ENCODE peak calls at places on chromosomes 12 and 14, in six cellular contexts. W is A549, R is K562, O is GM12878, N is HepG2, C is endothelial cell of umbilical vein. Q is an unnamed sample.

GRCh38 chr12:32032205-32032810 is 73.1 kb downstream of the RESF1 start:
- DNase-seq in W (no peak), R (no peak), O (no peak), N (no peak), C (peak), Q (no peak)

GRCh38 chr12:59886131-59886751 is 290.4 kb downstream of the SLC16A7 start:
- DNase-seq in W (no peak), R (no peak), O (no peak), N (no peak), C (no peak), Q (no peak)

GRCh38 chr12:12017135-12017581 is 53.6 kb upstream of the BCL2L14 start:
- DNase-seq in W (no peak), R (no peak), O (no peak), N (no peak), C (no peak), Q (peak)

GRCh38 chr12:96194901-96195844 is 998 bp downstream of the ELK3 start:
- DNase-seq in W (peak), R (peak), O (peak), N (no peak), C (peak), Q (peak)

GRCh38 chr12:126668961-126669360 is 1598.0 kb upstream of the TMEM132C start:
- DNase-seq in W (no peak), R (no peak), O (no peak), N (no peak), C (no peak), Q (no peak)

GRCh38 chr12:12724421-12725085 is 7.4 kb downstream of the CDKN1B start:
- DNase-seq in W (no peak), R (no peak), O (no peak), N (no peak), C (no peak), Q (no peak)

GRCh38 chr12:25276199-25276937 is 25.6 kb upstream of the KRAS start:
- DNase-seq in W (peak), R (peak), O (no peak), N (peak), C (peak), Q (peak)

GRCh38 chr14:71322660-71323250 is 415.5 kb downstream of the PCNX1 start:
- DNase-seq in W (peak), R (peak), O (peak), N (no peak), C (peak), Q (peak)

GRCh38 chr12:22234561-22234960 is 99.9 kb downstream of the ST8SIA1 start:
- DNase-seq in W (no peak), R (no peak), O (no peak), N (no peak), C (no peak), Q (no peak)

GRCh38 chr14:21071225-21072041 is 1.3 kb downstream of the ARHGEF40 start:
- DNase-seq in W (peak), R (peak), O (peak), N (peak), C (peak), Q (peak)

GRCh38 chr14:78598046-78598652 is 428.0 kb downstream of the NRXN3 start:
- DNase-seq in W (peak), R (peak), O (no peak), N (peak), C (peak), Q (peak)

GRCh38 chr12:114975283-114975973 is 291.5 kb upstream of the TBX3 start:
- DNase-seq in W (no peak), R (no peak), O (no peak), N (no peak), C (no peak), Q (no peak)

GRCh38 chr12:132302466-132303358 is 26.7 kb downstream of the GALNT9 start:
- DNase-seq in W (no peak), R (no peak), O (no peak), N (no peak), C (no peak), Q (no peak)

GRCh38 chr12:25328082-25328712 is 77.5 kb upstream of the KRAS start:
- DNase-seq in W (peak), R (no peak), O (no peak), N (peak), C (no peak), Q (peak)

GRCh38 chr14:104316723-104317499 is 178.5 kb downstream of the KIF26A start:
- DNase-seq in W (no peak), R (no peak), O (no peak), N (no peak), C (no peak), Q (no peak)

DNA sequence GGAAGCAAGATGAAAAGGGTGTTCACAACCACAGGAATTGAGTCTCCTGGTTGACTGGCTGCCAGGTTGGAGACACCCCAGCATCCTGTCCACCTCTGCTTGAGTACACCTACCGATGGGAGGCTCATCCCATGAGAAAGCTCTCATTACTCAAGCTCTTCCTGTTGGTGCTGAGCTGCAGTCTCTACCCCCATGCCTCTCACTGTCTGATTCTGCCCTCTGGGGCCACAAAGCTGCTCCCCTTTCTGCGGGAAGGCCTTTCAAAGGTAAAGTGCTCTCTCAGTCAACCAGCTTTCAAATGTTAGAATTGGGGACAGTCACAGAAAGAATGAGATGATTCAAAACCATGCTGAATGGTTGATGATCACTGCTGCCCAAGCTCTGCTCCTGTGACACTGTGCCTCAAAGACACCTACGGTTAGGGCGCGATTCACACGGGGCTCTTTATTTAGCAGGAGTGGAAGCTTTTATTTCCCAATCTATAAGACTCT is 86.2 kb downstream of the IRF2BPL start:
- DNase-seq in W (no peak), R (no peak), O (peak), N (no peak), C (no peak), Q (no peak)
- TF ChIP-seq MAX in W (no peak), R (no peak), O (no peak), N (no peak), C (no peak), Q (no peak)

DNA sequence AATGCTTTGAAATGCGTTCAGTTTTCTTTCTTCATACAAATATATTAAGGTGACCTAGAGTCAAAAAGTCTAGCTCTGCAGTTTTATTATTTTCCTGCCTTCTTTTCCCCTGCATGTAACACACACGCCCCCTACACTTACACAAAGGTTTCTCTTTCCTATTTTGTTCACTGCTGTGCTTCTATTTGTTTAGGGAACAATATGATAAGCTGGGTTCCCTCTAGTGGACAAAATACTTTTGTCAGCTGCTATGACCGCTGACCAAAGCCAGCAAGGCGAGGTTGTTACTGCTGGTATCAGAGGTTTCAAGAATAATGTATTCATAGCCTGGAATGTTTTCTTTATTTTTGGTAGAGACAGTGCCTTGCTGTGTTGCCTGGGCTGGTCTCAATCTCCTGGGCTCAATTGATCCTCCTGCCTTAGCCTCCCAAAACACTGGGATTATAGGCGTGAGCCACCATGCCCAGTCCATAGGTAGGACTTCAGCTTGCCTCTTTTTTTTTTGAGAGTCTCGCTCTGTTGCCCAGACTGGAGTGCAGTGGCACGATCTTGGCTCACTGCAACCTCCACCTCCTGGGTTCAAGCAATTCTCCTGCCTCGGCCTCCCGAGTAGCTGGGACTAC is 33.4 kb downstream of the FNTB start:
- DNase-seq in W (peak), R (peak), O (no peak), N (peak), C (peak), Q (peak)
- TF ChIP-seq MYC in W (no peak), R (no peak), O (no peak), N (no peak), C (no peak), Q (no peak)

GRCh38 chr14:105528197-105528858 is 1.9 kb downstream of the TMEM121 start:
- DNase-seq in W (peak), R (peak), O (no peak), N (peak), C (peak), Q (peak)

GRCh38 chr14:105526781-105527380 is 498 bp downstream of the TMEM121 start:
- DNase-seq in W (no peak), R (no peak), O (no peak), N (no peak), C (no peak), Q (no peak)

GRCh38 chr14:105525326-105525725 is 1.1 kb upstream of the TMEM121 start:
- DNase-seq in W (no peak), R (no peak), O (no peak), N (no peak), C (no peak), Q (no peak)

GRCh38 chr14:105527381-105528196 is 1.2 kb downstream of the TMEM121 start:
- DNase-seq in W (no peak), R (no peak), O (no peak), N (no peak), C (no peak), Q (no peak)

DNA sequence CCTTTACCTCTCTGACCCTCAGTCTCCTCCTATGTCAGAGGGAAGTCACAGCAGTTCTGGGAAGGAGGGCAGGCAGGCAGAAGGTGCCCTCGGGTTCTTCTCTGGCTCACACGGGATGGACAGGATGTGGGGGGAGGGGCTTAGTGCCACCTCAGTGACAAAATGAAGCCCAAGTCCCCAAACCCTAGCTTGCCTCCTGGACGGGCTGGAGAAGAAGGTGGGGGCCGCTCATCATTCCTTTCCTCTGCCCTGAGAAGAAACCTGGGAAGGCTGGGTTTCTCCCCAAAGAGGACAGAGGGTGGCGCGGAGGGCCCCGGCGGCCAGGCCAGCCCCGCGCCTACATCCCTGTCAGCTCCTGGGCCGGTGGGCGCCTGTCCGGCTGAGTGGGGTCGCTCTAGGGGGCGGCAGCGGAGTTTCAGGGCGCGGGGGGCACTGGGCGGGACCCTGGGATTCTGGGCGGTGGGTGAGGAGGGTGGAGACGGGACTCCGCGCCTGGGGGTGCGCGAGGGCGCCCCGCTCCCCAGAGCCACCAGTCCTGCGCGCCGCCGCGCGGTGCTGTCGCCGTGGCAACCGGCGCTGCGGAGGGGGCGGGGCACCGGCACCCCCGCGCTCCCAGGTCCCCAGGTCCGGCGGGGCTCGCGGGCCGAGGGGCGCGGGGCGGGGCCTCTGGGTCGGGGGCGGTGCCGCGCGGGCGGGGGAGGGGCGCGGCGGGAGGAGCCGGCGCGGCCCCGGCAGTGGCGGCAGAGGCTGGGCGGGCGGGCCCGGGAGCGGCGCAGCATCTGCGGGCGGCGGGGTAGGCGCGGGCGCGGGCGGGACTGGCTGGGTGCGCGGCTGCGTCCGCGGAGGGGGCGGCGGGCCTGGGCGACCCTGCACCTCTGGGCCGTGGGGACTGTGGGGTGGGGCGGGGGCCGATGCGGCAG is at the start of gene TMEM121:
- DNase-seq in W (peak), R (peak), O (no peak), N (no peak), C (no peak), Q (no peak)
- TF ChIP-seq CTCF in W (no peak), R (no peak), O (no peak), N (peak), C (no peak), Q (no peak)

GRCh38 chr12:51087818-51088217 is 4.4 kb upstream of the CSRNP2 start:
- DNase-seq in W (no peak), R (no peak), O (peak), N (no peak), C (no peak), Q (no peak)
- TF ChIP-seq MAX in W (no peak), R (no peak), O (no peak), N (no peak), C (no peak), Q (no peak)

GRCh38 chr14:100820945-100821344 is 5.0 kb upstream of the MEG3 start:
- DNase-seq in W (no peak), R (no peak), O (no peak), N (peak), C (no peak), Q (no peak)

GRCh38 chr14:100822007-100822406 is 3.9 kb upstream of the MEG3 start:
- DNase-seq in W (no peak), R (no peak), O (no peak), N (peak), C (no peak), Q (no peak)

GRCh38 chr14:100823488-100823887 is 2.4 kb upstream of the MEG3 start:
- DNase-seq in W (no peak), R (no peak), O (no peak), N (no peak), C (peak), Q (no peak)

GRCh38 chr14:100824156-100824555 is 1.8 kb upstream of the MEG3 start:
- DNase-seq in W (no peak), R (no peak), O (no peak), N (no peak), C (peak), Q (no peak)

GRCh38 chr14:100822921-100823320 is 3.0 kb upstream of the MEG3 start:
- DNase-seq in W (no peak), R (no peak), O (no peak), N (no peak), C (no peak), Q (no peak)
- TF ChIP-seq MYC in W (no peak), R (no peak), O (no peak), N (no peak), C (no peak), Q (no peak)

DNA sequence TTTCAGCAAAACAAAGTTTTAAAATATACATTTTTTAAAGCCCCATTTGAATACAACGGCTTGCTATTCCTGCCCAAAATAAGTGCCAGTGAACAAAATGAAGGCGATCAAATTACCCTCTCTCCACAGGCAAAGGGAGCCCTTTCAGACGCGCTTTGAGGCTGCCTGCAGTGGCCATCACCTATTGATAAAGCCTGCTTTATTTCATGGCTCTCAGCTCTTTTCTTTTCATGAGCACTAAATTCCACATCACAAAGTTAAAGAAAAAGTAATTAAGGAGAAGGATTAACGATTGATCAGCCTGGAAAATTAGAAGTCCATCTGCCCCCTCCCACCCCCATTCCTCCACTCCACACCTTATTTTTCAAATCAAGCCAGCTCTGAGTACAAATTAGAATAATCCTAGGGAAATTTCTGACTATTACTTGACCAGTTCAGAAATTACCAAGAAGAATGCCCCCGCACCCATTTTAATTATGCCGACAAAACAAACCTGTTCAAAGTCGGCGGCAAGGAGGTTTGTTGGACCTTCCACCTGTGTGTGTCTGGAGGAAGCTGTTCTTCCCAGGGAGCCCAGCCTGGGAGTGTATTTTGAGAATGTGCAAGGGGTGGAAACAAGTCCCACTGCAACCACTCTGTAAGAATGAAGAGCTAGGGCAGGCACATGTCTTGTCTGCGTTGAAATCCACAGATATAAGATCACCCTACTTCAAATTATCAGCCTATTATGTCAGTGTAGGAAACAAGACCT is 64.2 kb upstream of the RIC8B start:
- DNase-seq in W (no peak), R (no peak), O (no peak), N (no peak), C (no peak), Q (no peak)
- TF ChIP-seq CTCF in W (no peak), R (no peak), O (no peak), N (no peak), C (no peak), Q (no peak)

DNA sequence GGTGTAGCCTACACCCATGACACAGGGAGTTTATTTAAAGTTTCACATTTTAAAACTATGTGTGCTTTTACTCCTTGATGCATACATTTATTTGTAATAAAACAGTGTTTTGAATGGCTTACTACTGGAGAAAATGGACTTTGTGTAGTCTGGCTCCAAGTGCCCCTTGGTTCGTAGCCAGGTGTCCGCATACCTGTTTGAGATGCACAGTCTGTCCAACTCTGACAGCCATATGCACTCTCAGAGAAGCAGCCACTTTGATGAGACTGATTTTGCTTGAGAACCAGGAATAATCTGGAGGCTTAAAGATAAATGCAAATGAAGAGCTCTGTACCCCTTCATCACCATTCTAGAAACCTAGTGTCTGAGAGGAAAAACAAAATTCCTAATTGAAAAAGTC is 24.0 kb downstream of the RTN1 start:
- DNase-seq in W (no peak), R (no peak), O (no peak), N (no peak), C (no peak), Q (no peak)
- TF ChIP-seq MAX in W (no peak), R (no peak), O (no peak), N (no peak), C (no peak), Q (no peak)

GRCh38 chr12:112602150-112602549 is 183.4 kb downstream of the PTPN11 start:
- DNase-seq in W (no peak), R (no peak), O (no peak), N (no peak), C (no peak), Q (no peak)
- TF ChIP-seq MYC in W (no peak), R (no peak), O (no peak), N (no peak), C (no peak), Q (no peak)

GRCh38 chr14:70086685-70087379 is 101.9 kb downstream of the SLC8A3 start:
- DNase-seq in W (peak), R (peak), O (no peak), N (peak), C (peak), Q (peak)
- TF ChIP-seq CTCF in W (peak), R (peak), O (peak), N (peak), C (peak), Q (peak)